ENCODE peak calls at places on chromosomes 12 and 14, in nine cellular contexts. J, X, F, R, M, L, H, U and G are unnamed samples.

GRCh38 chr12:80857311-80857710 is 80.4 kb downstream of the LIN7A start:
- DNase-seq in J (no peak), X (no peak), F (no peak), R (no peak), M (no peak), L (no peak), H (no peak), U (no peak), G (no peak)

GRCh38 chr14:71647086-71647784 is 285.0 kb upstream of the RGS6 start:
- DNase-seq in J (no peak), X (peak), F (peak), R (no peak), M (no peak), L (peak), H (no peak), U (no peak), G (no peak)

GRCh38 chr14:102838531-102838930 is 61.3 kb downstream of the TRAF3 start:
- DNase-seq in J (no peak), X (no peak), F (no peak), R (no peak), M (no peak), L (no peak), H (no peak), U (no peak), G (no peak)

GRCh38 chr12:65209655-65210043 is 40.3 kb downstream of the LEMD3 start:
- DNase-seq in J (no peak), X (no peak), F (no peak), R (no peak), M (no peak), L (peak), H (no peak), U (no peak), G (no peak)

GRCh38 chr12:115354476-115354890 is 670.5 kb upstream of the TBX3 start:
- DNase-seq in J (no peak), X (no peak), F (no peak), R (no peak), M (no peak), L (no peak), H (no peak), U (no peak), G (no peak)

GRCh38 chr12:112294793-112295192 is 87.4 kb downstream of the HECTD4 start:
- DNase-seq in J (no peak), X (no peak), F (no peak), R (no peak), M (no peak), L (no peak), H (no peak), U (no peak), G (no peak)

GRCh38 chr14:71692496-71692895 is 239.7 kb upstream of the RGS6 start:
- DNase-seq in J (no peak), X (no peak), F (peak), R (no peak), M (no peak), L (no peak), H (no peak), U (no peak), G (no peak)

GRCh38 chr12:113903381-113903863 is 62.7 kb downstream of the RBM19 start:
- DNase-seq in J (no peak), X (no peak), F (no peak), R (no peak), M (no peak), L (no peak), H (no peak), U (no peak), G (no peak)

GRCh38 chr14:40280652-40281051 is 848.4 kb upstream of the FBXO33 start:
- DNase-seq in J (no peak), X (no peak), F (no peak), R (no peak), M (no peak), L (no peak), H (no peak), U (no peak), G (no peak)